ENCODE peak calls at places on chromosomes 3 and 15, in ten cellular contexts. O, I, S, Q, T, V, H, F, J and Z are unnamed samples. For H3K4me1 and H3K36me3, the result is how much of the 10 kb centered on the place peaks cover.

GRCh38 chr3:107124885-107125284 is 252.4 kb upstream of the CCDC54 start:
- DNase-seq in O (no peak), I (peak), S (no peak), Q (no peak), T (no peak), V (no peak), H (no peak), F (peak), J (no peak), Z (no peak)

GRCh38 chr3:13277860-13278531 is 142.1 kb downstream of the NUP210 start:
- DNase-seq in O (no peak), I (peak), S (no peak), Q (peak), T (no peak), V (peak), H (no peak), F (no peak), J (no peak), Z (no peak)

GRCh38 chr3:188389711-188390346 is 235.9 kb downstream of the LPP start:
- DNase-seq in O (peak), I (no peak), S (no peak), Q (no peak), T (no peak), V (peak), H (peak), F (peak), J (no peak), Z (peak)

GRCh38 chr15:99954361-99955180 is 221.3 kb upstream of the LYSMD4 start:
- DNase-seq in O (no peak), I (no peak), S (no peak), Q (no peak), T (peak), V (peak), H (no peak), F (no peak), J (no peak), Z (no peak)

GRCh38 chr3:126683506-126683905 is 20.5 kb upstream of the CHCHD6 start:
- DNase-seq in O (no peak), I (no peak), S (no peak), Q (no peak), T (peak), V (no peak), H (no peak), F (no peak), J (no peak), Z (no peak)

GRCh38 chr3:197692641-197693040 is 44.1 kb downstream of the RUBCN start:
- DNase-seq in O (no peak), I (peak), S (no peak), Q (no peak), T (no peak), V (no peak), H (no peak), F (no peak), J (no peak), Z (no peak)

GRCh38 chr3:141763088-141763750 is at the start of gene GRK7:
- DNase-seq in O (no peak), I (no peak), S (no peak), Q (no peak), T (no peak), V (no peak), H (no peak), F (no peak), J (peak), Z (no peak)

GRCh38 chr3:117893638-117894037 is 1141.0 kb downstream of the IGSF11 start:
- DNase-seq in O (no peak), I (no peak), S (no peak), Q (no peak), T (no peak), V (no peak), H (peak), F (no peak), J (no peak), Z (no peak)

GRCh38 chr3:97882975-97883598 is 61.3 kb downstream of the CRYBG3 start:
- DNase-seq in O (no peak), I (peak), S (peak), Q (no peak), T (no peak), V (no peak), H (no peak), F (no peak), J (no peak), Z (no peak)

GRCh38 chr15:31974855-31975421 is 55.4 kb upstream of the CHRNA7 start:
- DNase-seq in O (peak), I (peak), S (no peak), Q (no peak), T (no peak), V (no peak), H (peak), F (no peak), J (peak), Z (no peak)

GRCh38 chr3:178385280-178385952 is 150.8 kb upstream of the KCNMB2 start:
- DNase-seq in O (no peak), I (peak), S (no peak), Q (no peak), T (no peak), V (no peak), H (peak), F (no peak), J (peak), Z (no peak)

GRCh38 chr15:88511161-88511560 is 35.3 kb downstream of the DET1 start:
- DNase-seq in O (no peak), I (no peak), S (no peak), Q (no peak), T (no peak), V (no peak), H (no peak), F (no peak), J (no peak), Z (no peak)

GRCh38 chr3:138688871-138689299 is 80.3 kb downstream of the FAIM start:
- DNase-seq in O (no peak), I (no peak), S (no peak), Q (no peak), T (no peak), V (no peak), H (peak), F (no peak), J (no peak), Z (no peak)

GRCh38 chr3:170355738-170356595 is 1.5 kb upstream of the SKIL start:
- DNase-seq in O (peak), I (peak), S (no peak), Q (no peak), T (peak), V (peak), H (peak), F (peak), J (peak), Z (no peak)

GRCh38 chr15:72907733-72908132 is 124.2 kb upstream of the ADPGK start:
- DNase-seq in O (no peak), I (no peak), S (no peak), Q (no peak), T (no peak), V (no peak), H (no peak), F (peak), J (no peak), Z (no peak)

GRCh38 chr15:42100021-42100800 is 5.8 kb upstream of the PLA2G4D start:
- DNase-seq in O (no peak), I (peak), S (peak), Q (no peak), T (no peak), V (no peak), H (no peak), F (no peak), J (no peak), Z (no peak)

GRCh38 chr3:13879102-13879945 is 547 bp downstream of the WNT7A start:
- DNase-seq in O (no peak), I (no peak), S (no peak), Q (no peak), T (no peak), V (no peak), H (no peak), F (no peak), J (peak), Z (no peak)

GRCh38 chr3:146187334-146187950 is 26.5 kb upstream of the PLOD2 start:
- DNase-seq in O (no peak), I (peak), S (no peak), Q (no peak), T (no peak), V (no peak), H (peak), F (no peak), J (peak), Z (no peak)

GRCh38 chr15:94206463-94207167 is 24.7 kb upstream of the MCTP2 start:
- DNase-seq in O (no peak), I (peak), S (no peak), Q (no peak), T (no peak), V (no peak), H (no peak), F (no peak), J (no peak), Z (no peak)

GRCh38 chr3:98780343-98780742 is 17.2 kb downstream of the ST3GAL6 start:
- DNase-seq in O (no peak), I (no peak), S (no peak), Q (no peak), T (no peak), V (no peak), H (no peak), F (no peak), J (no peak), Z (no peak)

GRCh38 chr3:66466606-66467270 is 34.1 kb downstream of the LRIG1 start:
- DNase-seq in O (no peak), I (no peak), S (no peak), Q (no peak), T (no peak), V (no peak), H (no peak), F (no peak), J (no peak), Z (no peak)

GRCh38 chr3:186090884-186091283 is 18.0 kb downstream of the ETV5 start:
- DNase-seq in O (no peak), I (no peak), S (no peak), Q (no peak), T (no peak), V (no peak), H (no peak), F (no peak), J (no peak), Z (no peak)

GRCh38 chr15:70451861-70452653 is 311.3 kb downstream of the UACA start:
- DNase-seq in O (peak), I (no peak), S (no peak), Q (no peak), T (no peak), V (no peak), H (no peak), F (no peak), J (peak), Z (no peak)

GRCh38 chr3:130974201-130974600 is 52.4 kb downstream of the ASTE1 start:
- DNase-seq in O (no peak), I (no peak), S (no peak), Q (no peak), T (no peak), V (no peak), H (no peak), F (no peak), J (no peak), Z (no peak)

GRCh38 chr3:17432237-17432636 is 310.2 kb downstream of the TBC1D5 start:
- DNase-seq in O (no peak), I (peak), S (no peak), Q (no peak), T (no peak), V (no peak), H (no peak), F (no peak), J (no peak), Z (no peak)

GRCh38 chr3:11140054-11140712 is 14.1 kb upstream of the HRH1 start:
- DNase-seq in O (peak), I (no peak), S (no peak), Q (no peak), T (no peak), V (no peak), H (peak), F (no peak), J (no peak), Z (no peak)

GRCh38 chr3:197528190-197528589 is 27.6 kb downstream of the BDH1 start:
- DNase-seq in O (no peak), I (no peak), S (no peak), Q (no peak), T (no peak), V (no peak), H (no peak), F (no peak), J (no peak), Z (no peak)

GRCh38 chr15:50531163-50531562 is 15.3 kb downstream of the USP50 start:
- DNase-seq in O (no peak), I (no peak), S (no peak), Q (no peak), T (no peak), V (no peak), H (no peak), F (no peak), J (no peak), Z (no peak)

GRCh38 chr3:15726043-15726442 is 71.7 kb downstream of the ANKRD28 start:
- DNase-seq in O (no peak), I (peak), S (no peak), Q (no peak), T (no peak), V (no peak), H (no peak), F (no peak), J (peak), Z (no peak)

GRCh38 chr15:73584699-73585420 is 48.3 kb downstream of the NPTN start:
- DNase-seq in O (no peak), I (no peak), S (no peak), Q (no peak), T (no peak), V (no peak), H (no peak), F (no peak), J (no peak), Z (no peak)

GRCh38 chr15:40322531-40323238 is 807 bp upstream of the INAFM2 start:
- DNase-seq in O (peak), I (no peak), S (no peak), Q (no peak), T (no peak), V (no peak), H (no peak), F (no peak), J (peak), Z (no peak)

GRCh38 chr15:71411538-71412482 is 296.5 kb downstream of the THSD4 start:
- DNase-seq in O (peak), I (peak), S (no peak), Q (no peak), T (no peak), V (no peak), H (no peak), F (no peak), J (no peak), Z (no peak)

GRCh38 chr15:74396445-74397238 is 29.2 kb upstream of the CYP11A1 start:
- DNase-seq in O (peak), I (peak), S (peak), Q (no peak), T (no peak), V (no peak), H (no peak), F (no peak), J (no peak), Z (no peak)

DNA sequence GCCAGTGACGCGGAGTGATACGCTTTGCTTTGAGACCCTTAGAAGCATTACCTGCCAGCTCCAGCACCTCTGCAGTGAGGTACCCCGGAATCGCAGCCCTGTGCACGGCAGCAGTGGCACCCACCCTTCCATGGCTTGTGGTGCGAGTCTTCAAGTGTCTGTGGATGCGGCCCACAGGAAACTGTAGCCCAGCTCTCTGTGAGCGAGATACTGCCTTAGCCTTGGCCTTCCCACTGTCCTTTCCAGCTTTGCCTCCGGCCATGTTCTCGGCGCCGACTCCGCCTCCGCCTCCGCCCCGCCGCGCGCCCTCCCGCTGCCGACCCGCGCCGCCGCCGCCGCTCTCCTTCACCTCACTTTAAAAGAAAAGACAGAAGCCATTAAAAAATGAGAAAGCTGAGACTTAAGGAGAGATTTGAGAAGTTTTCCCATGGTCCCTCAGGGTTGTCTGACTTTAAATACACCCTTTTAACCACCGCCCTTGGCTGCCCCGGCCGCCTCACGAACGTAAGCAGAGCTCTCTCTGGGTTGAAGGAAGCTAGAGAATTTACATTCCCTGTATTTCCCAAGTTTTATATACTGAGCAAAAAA is 78.5 kb upstream of the FAM174B start:
- DNase-seq in O (no peak), I (peak), S (no peak), Q (no peak), T (no peak), V (no peak), H (no peak), F (no peak), J (peak), Z (no peak)
- H3K4me3 ChIP-seq in O (peak), I (peak), S (peak), Q (peak), T (no peak), V (peak), H (no peak), F (peak), J (peak), Z (peak)

DNA sequence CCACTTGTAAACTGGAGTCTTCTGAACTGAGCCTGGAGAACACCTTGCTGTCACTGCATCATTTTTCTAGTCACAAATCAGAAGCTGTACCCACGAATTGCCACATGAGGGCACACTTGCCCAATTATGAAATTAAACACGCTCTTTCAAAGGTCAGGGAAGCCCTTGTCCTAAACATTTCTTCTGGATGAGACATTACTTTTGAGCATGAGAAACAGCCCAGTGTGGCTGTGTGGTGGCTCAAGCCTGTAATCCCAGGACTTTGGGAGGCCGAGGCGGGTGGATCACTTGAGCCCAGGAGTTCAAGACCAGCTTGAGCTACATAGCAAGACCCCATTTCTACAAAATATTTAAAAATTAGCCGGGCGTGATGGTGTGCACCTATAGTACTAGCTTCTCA is 27.5 kb upstream of the CFAP161 start:
- DNase-seq in O (peak), I (peak), S (no peak), Q (no peak), T (no peak), V (no peak), H (peak), F (peak), J (peak), Z (no peak)
- H3K4me1 ChIP-seq in O (under half), I (under half), S (under half), Q (under half), T (under half), V (under half), H (under half), F (under half), J (under half), Z (under half)

GRCh38 chr3:100297784-100298183 is 36.8 kb upstream of the NIT2 start:
- DNase-seq in O (no peak), I (peak), S (no peak), Q (no peak), T (no peak), V (no peak), H (no peak), F (no peak), J (no peak), Z (no peak)
- H3K36me3 ChIP-seq in O (half or more), I (under half), S (under half), Q (under half), T (half or more), V (under half), H (under half), F (half or more), J (under half), Z (half or more)

GRCh38 chr3:39088456-39088855 is 19.0 kb downstream of the GORASP1 start:
- DNase-seq in O (no peak), I (no peak), S (no peak), Q (no peak), T (no peak), V (no peak), H (no peak), F (no peak), J (no peak), Z (no peak)

GRCh38 chr3:39079530-39079929 is 27.7 kb downstream of the WDR48 start:
- DNase-seq in O (no peak), I (no peak), S (no peak), Q (no peak), T (no peak), V (no peak), H (no peak), F (no peak), J (no peak), Z (no peak)

GRCh38 chr3:39086066-39086657 is 21.3 kb downstream of the GORASP1 start:
- DNase-seq in O (no peak), I (no peak), S (no peak), Q (no peak), T (no peak), V (no peak), H (peak), F (no peak), J (no peak), Z (no peak)

GRCh38 chr3:39082652-39083313 is 24.6 kb downstream of the GORASP1 start:
- DNase-seq in O (no peak), I (no peak), S (no peak), Q (no peak), T (no peak), V (no peak), H (no peak), F (no peak), J (no peak), Z (no peak)
- H3K4me3 ChIP-seq in O (no peak), I (no peak), S (no peak), Q (no peak), T (no peak), V (no peak), H (no peak), F (no peak), J (no peak), Z (no peak)

GRCh38 chr3:149386299-149386606 is 8.8 kb upstream of the TM4SF1 start:
- DNase-seq in O (no peak), I (no peak), S (no peak), Q (no peak), T (no peak), V (no peak), H (no peak), F (no peak), J (no peak), Z (no peak)

GRCh38 chr3:149385617-149386298 is 8.3 kb upstream of the TM4SF1 start:
- DNase-seq in O (no peak), I (no peak), S (no peak), Q (no peak), T (no peak), V (no peak), H (no peak), F (no peak), J (no peak), Z (no peak)

GRCh38 chr3:149388714-149389417 is 11.4 kb upstream of the TM4SF1 start:
- DNase-seq in O (no peak), I (no peak), S (no peak), Q (no peak), T (no peak), V (no peak), H (no peak), F (no peak), J (no peak), Z (no peak)

GRCh38 chr3:149390316-149390715 is 12.9 kb upstream of the TM4SF1 start:
- DNase-seq in O (no peak), I (no peak), S (no peak), Q (no peak), T (no peak), V (no peak), H (no peak), F (no peak), J (no peak), Z (no peak)

DNA sequence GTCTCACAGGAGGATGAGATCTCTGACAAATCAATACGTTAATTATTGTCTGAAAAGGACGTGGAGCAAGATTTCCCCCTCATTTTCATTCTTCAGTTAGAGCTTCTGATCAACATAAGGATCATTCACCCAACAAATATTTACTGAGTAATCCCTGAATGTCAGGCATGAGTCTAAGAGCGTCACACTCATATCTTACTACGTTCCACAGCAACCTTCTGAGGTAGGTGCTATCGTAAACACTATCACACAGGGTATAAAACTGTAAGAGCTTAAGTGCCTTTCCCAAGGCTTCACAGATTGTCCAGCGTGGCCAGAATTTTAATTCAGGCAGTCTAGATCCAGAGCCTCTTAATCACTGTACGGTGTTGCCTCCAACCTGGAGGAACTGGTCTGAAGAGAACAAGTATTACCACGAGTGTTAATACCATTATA is 10.6 kb upstream of the TM4SF1 start:
- DNase-seq in O (no peak), I (peak), S (no peak), Q (no peak), T (no peak), V (no peak), H (no peak), F (no peak), J (no peak), Z (no peak)
- H3K4me1 ChIP-seq in O (under half), I (under half), S (under half), Q (under half), T (under half), V (under half), H (under half), F (under half), J (under half), Z (under half)